ENCODE peak calls at places on chromosomes 5 and 9, in nine cellular contexts. V, K, J, U, B, M, F, H and S are unnamed samples.

GRCh38 chr9:98906273-98907040 is 37.2 kb upstream of the COL15A1 start:
- DNase-seq in J (no peak), K (no peak), V (no peak), U (no peak), M (no peak), H (no peak), B (no peak), F (no peak), S (peak; percentile 29)

GRCh38 chr9:128787583-128788156 is 617 bp downstream of the TBC1D13 start:
- DNase-seq in U (no peak), V (no peak), K (no peak), F (no peak), M (no peak), H (no peak), B (no peak), J (no peak), S (no peak)

GRCh38 chr9:99253772-99254431 is 31.8 kb downstream of the SEC61B start:
- DNase-seq in F (peak; percentile 11), U (no peak), V (no peak), H (peak; percentile 46), M (no peak), K (peak; percentile 58), J (no peak), B (no peak), S (no peak)

GRCh38 chr5:1193591-1193985 is 7.8 kb upstream of the SLC6A19 start:
- DNase-seq in B (no peak), K (no peak), U (no peak), J (no peak), M (no peak), H (no peak), F (no peak), V (no peak), S (no peak)

GRCh38 chr5:94640176-94640575 is 21.7 kb downstream of the SLF1 start:
- DNase-seq in F (no peak), H (no peak), M (no peak), U (no peak), K (no peak), V (no peak), J (no peak), B (no peak), S (no peak)

GRCh38 chr5:62029303-62029702 is 276.7 kb upstream of the KIF2A start:
- DNase-seq in U (no peak), M (peak; percentile 51), H (no peak), K (no peak), F (no peak), J (no peak), B (no peak), V (no peak), S (no peak)

GRCh38 chr5:132663771-132664695 is 6.1 kb downstream of the IL13 start:
- DNase-seq in B (no peak), F (no peak), U (no peak), H (no peak), J (no peak), K (no peak), M (no peak), V (no peak), S (no peak)

GRCh38 chr9:105118646-105119045 is 125.8 kb upstream of the SLC44A1 start:
- DNase-seq in J (no peak), F (no peak), V (no peak), M (no peak), U (no peak), H (no peak), B (no peak), K (no peak), S (no peak)

GRCh38 chr9:7246917-7247538 is 489.3 kb downstream of the KDM4C start:
- DNase-seq in J (no peak), B (no peak), U (no peak), V (no peak), M (no peak), K (no peak), H (no peak), F (no peak), S (no peak)

GRCh38 chr5:44334622-44335021 is 54.6 kb downstream of the FGF10 start:
- DNase-seq in V (no peak), K (no peak), F (no peak), J (no peak), B (no peak), U (no peak), M (no peak), H (no peak), S (no peak)

GRCh38 chr5:112529525-112529924 is 110.4 kb upstream of the EPB41L4A start:
- DNase-seq in B (no peak), V (no peak), K (no peak), M (no peak), U (no peak), J (no peak), F (no peak), H (no peak), S (no peak)

GRCh38 chr5:8906303-8906967 is 639.4 kb downstream of the SEMA5A start:
- DNase-seq in H (no peak), J (no peak), B (no peak), F (no peak), V (no peak), U (no peak), M (peak; percentile 95), K (no peak), S (no peak)

GRCh38 chr5:154644745-154645411 is 110.3 kb upstream of the LARP1 start:
- DNase-seq in F (no peak), U (no peak), V (peak; percentile 38), K (no peak), M (no peak), H (no peak), B (no peak), J (no peak), S (no peak)

GRCh38 chr9:124352616-124353015 is 62.6 kb downstream of the PSMB7 start:
- DNase-seq in B (no peak), J (no peak), K (no peak), F (no peak), M (no peak), U (no peak), V (peak; percentile 62), H (no peak), S (no peak)

GRCh38 chr9:126420148-126420547 is 93.5 kb downstream of the MVB12B start:
- DNase-seq in J (no peak), M (no peak), F (no peak), V (no peak), B (no peak), K (no peak), H (no peak), U (no peak), S (no peak)

GRCh38 chr5:87231037-87231808 is 36.5 kb upstream of the RASA1 start:
- DNase-seq in J (no peak), H (no peak), K (no peak), M (no peak), F (no peak), B (no peak), V (no peak), U (no peak), S (no peak)

GRCh38 chr9:79041266-79041665 is 530.5 kb upstream of the TLE4 start:
- DNase-seq in M (no peak), F (no peak), V (no peak), K (no peak), B (no peak), U (no peak), H (no peak), J (no peak), S (no peak)

GRCh38 chr5:112863549-112863948 is 2.5 kb downstream of the SRP19 start:
- DNase-seq in K (no peak), F (no peak), V (no peak), U (no peak), H (no peak), M (no peak), J (no peak), B (peak; percentile 10), S (no peak)

GRCh38 chr9:126452036-126452595 is 125.5 kb downstream of the MVB12B start:
- DNase-seq in K (no peak), U (no peak), B (no peak), J (no peak), M (no peak), H (no peak), F (no peak), V (no peak), S (no peak)